ENCODE peak calls at places on chromosomes 5 and 9, in four cellular contexts. One of them, this sample, is unnamed.

GRCh38 chr5:142779163-142779562 is 9.0 kb downstream of the ARHGAP26 start:
- DNase-seq in NCI-H1092 treated with DMSO at 0.1 percent for 48 hours: no peak
- DNase-seq in right cardiac atrium: no peak
- DNase-seq in SIG-M5: no peak
- DNase-seq in this sample: no peak

GRCh38 chr5:37792976-37793328 is 46.9 kb downstream of the GDNF start:
- DNase-seq in NCI-H1092 treated with DMSO at 0.1 percent for 48 hours: no peak
- DNase-seq in right cardiac atrium: no peak
- DNase-seq in SIG-M5: no peak
- DNase-seq in this sample: peak; percentile 47

GRCh38 chr5:60163762-60164161 is 270.2 kb upstream of the PDE4D start:
- DNase-seq in NCI-H1092 treated with DMSO at 0.1 percent for 48 hours: no peak
- DNase-seq in right cardiac atrium: no peak
- DNase-seq in SIG-M5: no peak
- DNase-seq in this sample: no peak

GRCh38 chr9:32969270-32969669 is 32.2 kb downstream of the APTX start:
- DNase-seq in NCI-H1092 treated with DMSO at 0.1 percent for 48 hours: no peak
- DNase-seq in right cardiac atrium: no peak
- DNase-seq in SIG-M5: no peak
- DNase-seq in this sample: peak; percentile 76

GRCh38 chr5:153753645-153754432 is 263.4 kb downstream of the GRIA1 start:
- DNase-seq in NCI-H1092 treated with DMSO at 0.1 percent for 48 hours: no peak
- DNase-seq in right cardiac atrium: no peak
- DNase-seq in SIG-M5: no peak
- DNase-seq in this sample: no peak

GRCh38 chr9:109816490-109816889 is 36.5 kb downstream of the PALM2AKAP2 start:
- DNase-seq in NCI-H1092 treated with DMSO at 0.1 percent for 48 hours: no peak
- DNase-seq in right cardiac atrium: peak; percentile 24
- DNase-seq in SIG-M5: no peak
- DNase-seq in this sample: peak; percentile 86

GRCh38 chr5:27353540-27353939 is 315.2 kb upstream of the CDH9 start:
- DNase-seq in NCI-H1092 treated with DMSO at 0.1 percent for 48 hours: no peak
- DNase-seq in right cardiac atrium: no peak
- DNase-seq in SIG-M5: no peak
- DNase-seq in this sample: no peak

GRCh38 chr9:19102181-19102630 is 498 bp downstream of the HAUS6 start:
- DNase-seq in NCI-H1092 treated with DMSO at 0.1 percent for 48 hours: peak; percentile 47
- DNase-seq in right cardiac atrium: peak; percentile 77
- DNase-seq in SIG-M5: no peak
- DNase-seq in this sample: peak; percentile 66

GRCh38 chr9:95486318-95486717 is 30.5 kb downstream of the PTCH1 start:
- DNase-seq in NCI-H1092 treated with DMSO at 0.1 percent for 48 hours: no peak
- DNase-seq in right cardiac atrium: no peak
- DNase-seq in SIG-M5: no peak
- DNase-seq in this sample: no peak

GRCh38 chr9:135087489-135087791 is at the start of gene OLFM1:
- DNase-seq in NCI-H1092 treated with DMSO at 0.1 percent for 48 hours: peak; percentile 55
- DNase-seq in right cardiac atrium: peak; percentile 93
- DNase-seq in SIG-M5: no peak
- DNase-seq in this sample: peak; percentile 95

GRCh38 chr5:81080809-81081460 is 120.8 kb downstream of the RASGRF2 start:
- DNase-seq in NCI-H1092 treated with DMSO at 0.1 percent for 48 hours: no peak
- DNase-seq in right cardiac atrium: no peak
- DNase-seq in SIG-M5: no peak
- DNase-seq in this sample: no peak

GRCh38 chr5:137344723-137345322 is 154.3 kb downstream of the SPOCK1 start:
- DNase-seq in NCI-H1092 treated with DMSO at 0.1 percent for 48 hours: peak; percentile 51
- DNase-seq in right cardiac atrium: no peak
- DNase-seq in SIG-M5: peak; percentile 5
- DNase-seq in this sample: no peak

GRCh38 chr9:109166771-109167601 is at the start of gene FRRS1L:
- DNase-seq in NCI-H1092 treated with DMSO at 0.1 percent for 48 hours: peak; percentile 39
- DNase-seq in right cardiac atrium: no peak
- DNase-seq in SIG-M5: no peak
- DNase-seq in this sample: peak; percentile 95

GRCh38 chr9:129590466-129590865 is 30.4 kb downstream of the C9orf50 start:
- DNase-seq in NCI-H1092 treated with DMSO at 0.1 percent for 48 hours: no peak
- DNase-seq in right cardiac atrium: peak; percentile 20
- DNase-seq in SIG-M5: no peak
- DNase-seq in this sample: no peak

GRCh38 chr5:177446184-177447065 is at the start of gene PRR7:
- DNase-seq in NCI-H1092 treated with DMSO at 0.1 percent for 48 hours: peak; percentile 63
- DNase-seq in right cardiac atrium: peak; percentile 91
- DNase-seq in SIG-M5: no peak
- DNase-seq in this sample: peak; percentile 100

GRCh38 chr5:172361566-172362238 is 78.1 kb upstream of the UBTD2 start:
- DNase-seq in NCI-H1092 treated with DMSO at 0.1 percent for 48 hours: no peak
- DNase-seq in right cardiac atrium: no peak
- DNase-seq in SIG-M5: peak; percentile 80
- DNase-seq in this sample: peak; percentile 92

GRCh38 chr9:135366104-135366503 is 113.5 kb upstream of the PPP1R26 start:
- DNase-seq in NCI-H1092 treated with DMSO at 0.1 percent for 48 hours: no peak
- DNase-seq in right cardiac atrium: no peak
- DNase-seq in SIG-M5: no peak
- DNase-seq in this sample: no peak

GRCh38 chr5:54571462-54571861 is 53.9 kb downstream of the SNX18 start:
- DNase-seq in NCI-H1092 treated with DMSO at 0.1 percent for 48 hours: no peak
- DNase-seq in right cardiac atrium: no peak
- DNase-seq in SIG-M5: no peak
- DNase-seq in this sample: no peak

GRCh38 chr5:141840826-141841360 is 37.3 kb downstream of the PCDH1 start:
- DNase-seq in NCI-H1092 treated with DMSO at 0.1 percent for 48 hours: no peak
- DNase-seq in right cardiac atrium: no peak
- DNase-seq in SIG-M5: no peak
- DNase-seq in this sample: no peak

GRCh38 chr9:123825337-123825736 is 104.6 kb downstream of the DENND1A start:
- DNase-seq in NCI-H1092 treated with DMSO at 0.1 percent for 48 hours: no peak
- DNase-seq in right cardiac atrium: no peak
- DNase-seq in SIG-M5: no peak
- DNase-seq in this sample: no peak

GRCh38 chr9:120186276-120186675 is 393.7 kb downstream of the CDK5RAP2 start:
- DNase-seq in NCI-H1092 treated with DMSO at 0.1 percent for 48 hours: peak; percentile 76
- DNase-seq in right cardiac atrium: no peak
- DNase-seq in SIG-M5: no peak
- DNase-seq in this sample: no peak

GRCh38 chr5:35861718-35862117 is 5.0 kb downstream of the IL7R start:
- DNase-seq in NCI-H1092 treated with DMSO at 0.1 percent for 48 hours: no peak
- DNase-seq in right cardiac atrium: no peak
- DNase-seq in SIG-M5: no peak
- DNase-seq in this sample: no peak

GRCh38 chr9:95025213-95026170 is 292.0 kb downstream of the FANCC start:
- DNase-seq in NCI-H1092 treated with DMSO at 0.1 percent for 48 hours: no peak
- DNase-seq in right cardiac atrium: peak; percentile 83
- DNase-seq in SIG-M5: no peak
- DNase-seq in this sample: peak; percentile 70

GRCh38 chr9:135905380-135906282 is 1.7 kb downstream of the CAMSAP1 start:
- DNase-seq in NCI-H1092 treated with DMSO at 0.1 percent for 48 hours: no peak
- DNase-seq in right cardiac atrium: no peak
- DNase-seq in SIG-M5: no peak
- DNase-seq in this sample: peak; percentile 83

GRCh38 chr5:16886366-16886736 is 49.7 kb downstream of the MYO10 start:
- DNase-seq in NCI-H1092 treated with DMSO at 0.1 percent for 48 hours: no peak
- DNase-seq in right cardiac atrium: no peak
- DNase-seq in SIG-M5: no peak
- DNase-seq in this sample: peak; percentile 88

GRCh38 chr5:115109388-115109787 is 60.3 kb downstream of the TRIM36 start:
- DNase-seq in NCI-H1092 treated with DMSO at 0.1 percent for 48 hours: no peak
- DNase-seq in right cardiac atrium: no peak
- DNase-seq in SIG-M5: no peak
- DNase-seq in this sample: no peak

GRCh38 chr5:23704176-23704855 is 196.9 kb downstream of the PRDM9 start:
- DNase-seq in NCI-H1092 treated with DMSO at 0.1 percent for 48 hours: peak; percentile 45
- DNase-seq in right cardiac atrium: no peak
- DNase-seq in SIG-M5: no peak
- DNase-seq in this sample: no peak

GRCh38 chr5:174667526-174667925 is 56.9 kb upstream of the MSX2 start:
- DNase-seq in NCI-H1092 treated with DMSO at 0.1 percent for 48 hours: no peak
- DNase-seq in right cardiac atrium: no peak
- DNase-seq in SIG-M5: no peak
- DNase-seq in this sample: peak; percentile 25

GRCh38 chr5:69032009-69032408 is 61.8 kb upstream of the SLC30A5 start:
- DNase-seq in NCI-H1092 treated with DMSO at 0.1 percent for 48 hours: no peak
- DNase-seq in right cardiac atrium: no peak
- DNase-seq in SIG-M5: no peak
- DNase-seq in this sample: no peak

GRCh38 chr5:124741711-124742496 is 4.5 kb downstream of the ZNF608 start:
- DNase-seq in NCI-H1092 treated with DMSO at 0.1 percent for 48 hours: peak; percentile 18
- DNase-seq in right cardiac atrium: peak; percentile 50
- DNase-seq in SIG-M5: no peak
- DNase-seq in this sample: peak; percentile 83

GRCh38 chr9:33307067-33307466 is 16.8 kb downstream of the NFX1 start:
- DNase-seq in NCI-H1092 treated with DMSO at 0.1 percent for 48 hours: no peak
- DNase-seq in right cardiac atrium: no peak
- DNase-seq in SIG-M5: no peak
- DNase-seq in this sample: no peak

GRCh38 chr5:84091400-84091799 is 293.3 kb downstream of the EDIL3 start:
- DNase-seq in NCI-H1092 treated with DMSO at 0.1 percent for 48 hours: no peak
- DNase-seq in right cardiac atrium: no peak
- DNase-seq in SIG-M5: no peak
- DNase-seq in this sample: no peak

GRCh38 chr5:125274938-125275759 is 528.7 kb upstream of the ZNF608 start:
- DNase-seq in NCI-H1092 treated with DMSO at 0.1 percent for 48 hours: peak; percentile 29
- DNase-seq in right cardiac atrium: no peak
- DNase-seq in SIG-M5: no peak
- DNase-seq in this sample: no peak

GRCh38 chr9:107243757-107244156 is 39.3 kb upstream of the RAD23B start:
- DNase-seq in NCI-H1092 treated with DMSO at 0.1 percent for 48 hours: no peak
- DNase-seq in right cardiac atrium: no peak
- DNase-seq in SIG-M5: no peak
- DNase-seq in this sample: no peak